ENCODE peak calls at places on chromosome 1, in five cellular contexts. L is heart left ventricle, K is AG10803, I is heart right ventricle, S is fibroblast of lung. H is an unnamed sample.

GRCh38 chr1:174850726-174851125 is 149.0 kb upstream of the CACYBP start:
- DNase-seq in L (no peak), K (no peak), I (no peak), S (no peak), H (no peak)

GRCh38 chr1:1021860-1022259 is 1.9 kb downstream of the AGRN start:
- DNase-seq in L (no peak), K (no peak), I (no peak), S (peak), H (no peak)

GRCh38 chr1:222644649-222645005 is 26.7 kb downstream of the MIA3 start:
- DNase-seq in L (no peak), K (peak), I (no peak), S (peak), H (no peak)

GRCh38 chr1:169488157-169488556 is 2.4 kb upstream of the SLC19A2 start:
- DNase-seq in L (no peak), K (no peak), I (no peak), S (no peak), H (no peak)

GRCh38 chr1:102799496-102799895 is 308.8 kb downstream of the COL11A1 start:
- DNase-seq in L (no peak), K (no peak), I (no peak), S (peak), H (no peak)

GRCh38 chr1:22584001-22584557 is 20.8 kb downstream of the EPHA8 start:
- DNase-seq in L (peak), K (no peak), I (no peak), S (no peak), H (no peak)

GRCh38 chr1:80212021-80212420 is 1205.5 kb upstream of the ADGRL4 start:
- DNase-seq in L (no peak), K (peak), I (no peak), S (no peak), H (no peak)

GRCh38 chr1:27343639-27344025 is 1.8 kb downstream of the SYTL1 start:
- DNase-seq in L (no peak), K (peak), I (no peak), S (no peak), H (no peak)

GRCh38 chr1:231160851-231161710 is 777 bp upstream of the TRIM67 start:
- DNase-seq in L (peak), K (no peak), I (no peak), S (no peak), H (no peak)

GRCh38 chr1:64392109-64392508 is 77.8 kb upstream of the CACHD1 start:
- DNase-seq in L (no peak), K (no peak), I (no peak), S (no peak), H (no peak)

GRCh38 chr1:41672173-41672572 is 187.7 kb upstream of the EDN2 start:
- DNase-seq in L (no peak), K (peak), I (no peak), S (peak), H (no peak)

GRCh38 chr1:3231826-3232225 is 162.8 kb downstream of the PRDM16 start:
- DNase-seq in L (no peak), K (no peak), I (no peak), S (no peak), H (no peak)

GRCh38 chr1:167463856-167464565 is 54.3 kb downstream of the CD247 start:
- DNase-seq in L (no peak), K (no peak), I (no peak), S (no peak), H (no peak)

GRCh38 chr1:23478896-23479790 is 4.8 kb downstream of the ASAP3 start:
- DNase-seq in L (peak), K (peak), I (peak), S (peak), H (no peak)

GRCh38 chr1:167345386-167345733 is 124.7 kb downstream of the POU2F1 start:
- DNase-seq in L (no peak), K (no peak), I (no peak), S (peak), H (no peak)

GRCh38 chr1:109499661-109500536 is 6.0 kb downstream of the CYB561D1 start:
- DNase-seq in L (no peak), K (peak), I (no peak), S (peak), H (peak)

GRCh38 chr1:81118550-81118949 is 682.2 kb upstream of the ADGRL2 start:
- DNase-seq in L (no peak), K (no peak), I (no peak), S (peak), H (no peak)

GRCh38 chr1:2049517-2050481 is at the start of gene PRKCZ:
- DNase-seq in L (peak), K (no peak), I (peak), S (peak), H (peak)

GRCh38 chr1:95951291-95951690 is 717.3 kb downstream of the RWDD3 start:
- DNase-seq in L (no peak), K (no peak), I (no peak), S (no peak), H (no peak)

GRCh38 chr1:32208891-32209309 is at the start of gene DCDC2B:
- DNase-seq in L (no peak), K (peak), I (peak), S (peak), H (no peak)

GRCh38 chr1:41535236-41535720 is 50.8 kb upstream of the EDN2 start:
- DNase-seq in L (no peak), K (no peak), I (no peak), S (no peak), H (no peak)

GRCh38 chr1:84827976-84828375 is 65.0 kb downstream of the LPAR3 start:
- DNase-seq in L (no peak), K (no peak), I (no peak), S (no peak), H (no peak)

GRCh38 chr1:204248954-204249353 is 35.2 kb upstream of the GOLT1A start:
- DNase-seq in L (no peak), K (no peak), I (no peak), S (no peak), H (no peak)

GRCh38 chr1:118370861-118371260 is 185.8 kb upstream of the SPAG17 start:
- DNase-seq in L (no peak), K (no peak), I (no peak), S (no peak), H (no peak)

DNA sequence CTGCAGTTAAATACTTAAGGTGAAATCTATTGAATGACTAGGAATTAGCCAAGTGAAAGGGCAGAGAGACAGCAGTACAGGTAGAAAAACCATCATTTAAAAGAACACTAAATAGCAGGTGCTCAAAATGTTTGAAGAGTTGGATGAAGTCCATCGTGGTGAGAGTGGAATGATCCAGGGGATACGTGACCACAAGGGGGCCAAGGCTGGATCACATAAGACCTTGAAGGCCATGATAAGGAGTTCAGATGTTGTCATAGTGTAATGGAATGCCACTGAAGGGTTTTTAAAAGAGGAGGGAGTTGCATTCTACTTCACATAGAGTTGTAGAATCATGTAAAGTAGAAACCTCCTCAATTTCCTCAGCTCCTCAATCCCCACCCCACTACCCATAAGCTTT is 34.8 kb upstream of the HOOK1 start:
- DNase-seq in L (no peak), K (no peak), I (no peak), S (no peak), H (no peak)
- TF ChIP-seq CTCF in L (no peak), K (no peak), I (no peak), S (no peak), H (peak)

DNA sequence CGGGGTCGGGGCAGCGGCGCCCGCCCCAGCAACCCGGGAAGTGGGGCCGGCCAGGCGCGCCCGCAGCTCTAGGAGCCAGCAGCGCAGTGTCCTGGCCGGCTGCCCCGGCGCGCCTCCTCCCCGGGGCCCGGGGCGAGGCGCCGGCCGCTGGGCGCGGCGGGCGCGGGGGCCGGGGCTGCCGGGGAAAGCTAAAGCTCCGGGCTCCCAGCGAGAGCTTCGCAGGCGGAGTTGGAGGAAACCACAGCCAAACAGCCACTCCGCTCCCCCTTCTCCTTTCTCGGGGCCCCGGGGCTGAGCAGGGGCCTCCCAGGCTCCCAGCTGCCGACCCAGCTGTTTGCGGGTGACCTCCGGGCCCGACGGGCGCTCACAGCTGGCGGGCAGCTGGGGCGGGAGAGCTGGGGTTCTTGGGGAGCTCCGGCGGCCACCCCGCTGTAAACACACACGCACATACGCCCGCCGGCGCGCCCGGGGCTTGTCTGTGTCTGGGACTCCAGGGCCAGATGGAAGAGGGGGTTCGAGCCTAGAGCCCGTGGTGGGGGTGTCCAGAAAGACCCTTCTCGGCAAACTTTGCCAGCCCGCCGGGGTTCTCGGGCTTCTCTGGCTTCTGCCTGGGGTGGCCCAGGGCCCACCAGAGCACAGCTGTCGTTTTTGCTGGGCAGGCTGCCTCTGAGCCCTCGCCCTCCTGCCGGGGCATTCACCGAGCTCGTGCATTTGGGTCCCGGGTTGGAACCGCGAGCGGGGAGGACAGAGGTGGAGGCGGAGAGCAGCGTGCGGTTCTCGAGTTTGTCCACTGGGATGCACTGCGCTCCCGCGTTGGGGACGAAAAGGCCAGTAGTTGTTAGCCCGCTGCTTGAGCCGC is 1.5 kb downstream of the AJAP1 start:
- DNase-seq in L (no peak), K (peak), I (peak), S (peak), H (peak)
- H3K4me3 ChIP-seq in L (peak), K (peak), I (peak), S (no peak), H (no peak)

GRCh38 chr1:52404975-52405338 is 555 bp downstream of the PRPF38A start:
- DNase-seq in L (no peak), K (no peak), I (no peak), S (no peak), H (no peak)

GRCh38 chr1:52400131-52400530 is 4.1 kb downstream of the ORC1 start:
- DNase-seq in L (no peak), K (no peak), I (no peak), S (no peak), H (no peak)

GRCh38 chr1:52403566-52404115 is 582 bp downstream of the ORC1 start:
- DNase-seq in L (no peak), K (peak), I (no peak), S (peak), H (peak)

GRCh38 chr1:52402860-52403240 is 1.4 kb downstream of the ORC1 start:
- DNase-seq in L (no peak), K (no peak), I (no peak), S (no peak), H (no peak)

GRCh38 chr1:52404116-52404974 is at the start of the genes ORC1 and PRPF38A:
- DNase-seq in L (peak), K (peak), I (peak), S (peak), H (peak)
- TF ChIP-seq CTCF in L (no peak), K (peak), I (no peak), S (peak), H (peak)

GRCh38 chr1:86773331-86774288 is 69.2 kb downstream of the SH3GLB1 start:
- DNase-seq in L (no peak), K (no peak), I (no peak), S (peak), H (no peak)
- H3K4me3 ChIP-seq in L (no peak), K (no peak), I (no peak), S (peak), H (no peak)

DNA sequence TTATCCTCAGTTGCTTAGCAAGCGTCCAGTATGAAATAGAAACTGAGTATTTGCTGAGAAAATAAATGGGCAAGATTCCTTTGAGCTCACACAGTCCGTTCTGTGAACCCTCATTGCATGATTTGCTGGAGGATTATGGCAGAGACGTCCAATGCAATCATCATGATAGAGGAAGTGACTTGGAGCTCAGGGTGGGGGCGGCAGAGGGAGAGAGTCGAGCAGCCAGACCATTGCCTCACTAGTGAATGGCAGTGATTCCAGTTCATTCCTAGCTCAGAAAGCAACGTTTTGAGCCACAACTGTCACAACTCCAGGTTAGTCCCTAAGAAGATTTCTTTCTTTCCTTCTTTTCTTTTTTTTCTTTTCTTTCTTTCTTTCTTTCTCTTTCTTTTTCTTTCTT is 27.5 kb upstream of the COL9A2 start:
- DNase-seq in L (no peak), K (peak), I (no peak), S (peak), H (peak)
- TF ChIP-seq CTCF in L (no peak), K (peak), I (no peak), S (no peak), H (no peak)

DNA sequence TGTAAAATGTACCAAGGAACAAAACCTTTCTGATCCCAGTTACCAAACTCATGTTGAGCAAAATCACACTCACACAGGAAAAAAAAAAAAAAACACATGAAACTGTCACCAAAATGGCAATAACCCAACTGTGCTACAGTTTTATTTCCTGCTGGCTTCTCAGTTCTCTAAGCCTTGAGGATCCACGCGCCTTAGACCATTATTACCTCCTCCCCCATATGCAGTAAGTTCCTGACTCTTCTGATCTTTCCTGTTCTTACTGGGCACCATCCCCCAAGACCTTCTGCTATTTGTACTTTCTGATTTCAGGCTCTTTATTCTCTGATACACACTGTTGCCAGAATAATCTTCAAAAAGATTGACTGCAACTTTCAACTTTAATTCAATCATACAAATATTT is 79.6 kb downstream of the SLC45A1 start:
- DNase-seq in L (no peak), K (peak), I (no peak), S (no peak), H (peak)
- H3K4me3 ChIP-seq in L (no peak), K (peak), I (no peak), S (no peak), H (no peak)

GRCh38 chr1:38735651-38736161 is 123.9 kb downstream of the RRAGC start:
- DNase-seq in L (no peak), K (peak), I (no peak), S (peak), H (no peak)
- TF ChIP-seq CTCF in L (no peak), K (no peak), I (no peak), S (no peak), H (no peak)

GRCh38 chr1:207461649-207462048 is 7.5 kb downstream of the CR2 start:
- DNase-seq in L (no peak), K (no peak), I (no peak), S (no peak), H (no peak)

GRCh38 chr1:207459008-207459407 is 4.9 kb downstream of the CR2 start:
- DNase-seq in L (no peak), K (no peak), I (no peak), S (no peak), H (peak)

GRCh38 chr1:207463571-207463970 is 9.4 kb downstream of the CR2 start:
- DNase-seq in L (no peak), K (no peak), I (no peak), S (no peak), H (no peak)

GRCh38 chr1:207463021-207463420 is 8.9 kb downstream of the CR2 start:
- DNase-seq in L (no peak), K (peak), I (no peak), S (peak), H (no peak)

DNA sequence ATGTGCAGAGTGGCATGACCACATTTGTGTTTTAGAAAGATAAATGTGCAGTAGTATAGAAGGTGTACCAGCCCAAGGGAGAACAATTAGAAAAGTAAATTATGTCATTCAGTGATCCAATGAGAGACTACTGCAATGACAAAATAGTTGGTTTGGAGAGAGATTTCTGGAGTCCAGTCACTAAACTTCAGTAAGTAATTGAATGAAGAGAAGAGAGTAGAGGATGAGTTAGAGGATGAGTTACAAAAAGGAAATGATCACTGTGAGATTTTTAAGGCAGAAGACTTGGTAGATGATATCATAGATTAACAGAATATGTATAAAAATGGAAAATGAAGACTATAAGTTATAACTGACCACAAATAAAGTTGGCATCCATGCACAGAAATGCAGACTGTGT is 8.4 kb downstream of the CR2 start:
- DNase-seq in L (no peak), K (no peak), I (no peak), S (no peak), H (no peak)
- H3K4me3 ChIP-seq in L (no peak), K (no peak), I (no peak), S (no peak), H (no peak)

GRCh38 chr1:37954316-37954971 is 7.6 kb upstream of the INPP5B start:
- DNase-seq in L (no peak), K (no peak), I (no peak), S (no peak), H (no peak)
- TF ChIP-seq CTCF in L (no peak), K (no peak), I (no peak), S (no peak), H (no peak)

GRCh38 chr1:19289244-19289643 is 674 bp upstream of the AKR7A3 start:
- DNase-seq in L (no peak), K (no peak), I (no peak), S (no peak), H (no peak)
- H3K4me3 ChIP-seq in L (peak), K (peak), I (peak), S (no peak), H (no peak)